ENCODE peak calls at places on chromosomes 6 and 20, in four cellular contexts. One of them, this sample, is unnamed.

GRCh38 chr6:12590901-12591300 is 125.7 kb upstream of the PHACTR1 start:
- DNase-seq in heart left ventricle: no peak
- DNase-seq in tibial nerve: no peak
- DNase-seq in right lobe of liver: no peak
- DNase-seq in this sample: no peak

GRCh38 chr6:168348186-168348585 is 28.6 kb upstream of the DACT2 start:
- DNase-seq in heart left ventricle: no peak
- DNase-seq in tibial nerve: no peak
- DNase-seq in right lobe of liver: no peak
- DNase-seq in this sample: no peak

GRCh38 chr20:63137851-63138415 is 78.0 kb downstream of the YTHDF1 start:
- DNase-seq in tibial nerve: no peak
- DNase-seq in heart left ventricle: no peak
- DNase-seq in right lobe of liver: no peak
- DNase-seq in this sample: no peak

GRCh38 chr6:26216015-26216885 is 129.0 kb downstream of the HFE start:
- DNase-seq in tibial nerve: peak
- DNase-seq in right lobe of liver: peak
- DNase-seq in heart left ventricle: peak
- DNase-seq in this sample: no peak

GRCh38 chr20:62503414-62504178 is 27.8 kb upstream of the GATA5 start:
- DNase-seq in heart left ventricle: no peak
- DNase-seq in tibial nerve: no peak
- DNase-seq in right lobe of liver: no peak
- DNase-seq in this sample: no peak

GRCh38 chr6:133286765-133287164 is 45.6 kb downstream of the EYA4 start:
- DNase-seq in heart left ventricle: no peak
- DNase-seq in tibial nerve: no peak
- DNase-seq in right lobe of liver: no peak
- DNase-seq in this sample: no peak

GRCh38 chr6:120431841-120432240 is 902.4 kb downstream of the TBC1D32 start:
- DNase-seq in right lobe of liver: no peak
- DNase-seq in heart left ventricle: no peak
- DNase-seq in tibial nerve: no peak
- DNase-seq in this sample: no peak

GRCh38 chr20:50728981-50729874 is 2.2 kb upstream of the PARD6B start:
- DNase-seq in right lobe of liver: no peak
- DNase-seq in heart left ventricle: no peak
- DNase-seq in tibial nerve: no peak
- DNase-seq in this sample: no peak

GRCh38 chr6:100998111-100998510 is 117.0 kb upstream of the ASCC3 start:
- DNase-seq in tibial nerve: no peak
- DNase-seq in right lobe of liver: no peak
- DNase-seq in heart left ventricle: no peak
- DNase-seq in this sample: no peak

GRCh38 chr6:163992701-163993100 is 578.2 kb downstream of the QKI start:
- DNase-seq in tibial nerve: no peak
- DNase-seq in heart left ventricle: no peak
- DNase-seq in right lobe of liver: no peak
- DNase-seq in this sample: no peak

GRCh38 chr6:45961125-45961524 is 54.5 kb downstream of the CLIC5 start:
- DNase-seq in heart left ventricle: no peak
- DNase-seq in right lobe of liver: no peak
- DNase-seq in tibial nerve: no peak
- DNase-seq in this sample: no peak

GRCh38 chr6:132498638-132499037 is 14.3 kb downstream of the STX7 start:
- DNase-seq in right lobe of liver: no peak
- DNase-seq in tibial nerve: no peak
- DNase-seq in heart left ventricle: no peak
- DNase-seq in this sample: no peak

GRCh38 chr20:36543187-36544133 is 2.1 kb downstream of the MYL9 start:
- DNase-seq in heart left ventricle: peak
- DNase-seq in right lobe of liver: peak
- DNase-seq in tibial nerve: peak
- DNase-seq in this sample: peak

GRCh38 chr20:36542019-36542488 is 735 bp downstream of the MYL9 start:
- DNase-seq in right lobe of liver: no peak
- DNase-seq in tibial nerve: peak
- DNase-seq in heart left ventricle: peak
- DNase-seq in this sample: no peak

GRCh38 chr20:36546111-36546736 is 4.9 kb downstream of the MYL9 start:
- DNase-seq in heart left ventricle: no peak
- DNase-seq in tibial nerve: no peak
- DNase-seq in right lobe of liver: no peak
- DNase-seq in this sample: no peak

GRCh38 chr20:36542516-36543186 is 1.3 kb downstream of the MYL9 start:
- DNase-seq in right lobe of liver: no peak
- DNase-seq in tibial nerve: no peak
- DNase-seq in heart left ventricle: no peak
- DNase-seq in this sample: no peak

DNA sequence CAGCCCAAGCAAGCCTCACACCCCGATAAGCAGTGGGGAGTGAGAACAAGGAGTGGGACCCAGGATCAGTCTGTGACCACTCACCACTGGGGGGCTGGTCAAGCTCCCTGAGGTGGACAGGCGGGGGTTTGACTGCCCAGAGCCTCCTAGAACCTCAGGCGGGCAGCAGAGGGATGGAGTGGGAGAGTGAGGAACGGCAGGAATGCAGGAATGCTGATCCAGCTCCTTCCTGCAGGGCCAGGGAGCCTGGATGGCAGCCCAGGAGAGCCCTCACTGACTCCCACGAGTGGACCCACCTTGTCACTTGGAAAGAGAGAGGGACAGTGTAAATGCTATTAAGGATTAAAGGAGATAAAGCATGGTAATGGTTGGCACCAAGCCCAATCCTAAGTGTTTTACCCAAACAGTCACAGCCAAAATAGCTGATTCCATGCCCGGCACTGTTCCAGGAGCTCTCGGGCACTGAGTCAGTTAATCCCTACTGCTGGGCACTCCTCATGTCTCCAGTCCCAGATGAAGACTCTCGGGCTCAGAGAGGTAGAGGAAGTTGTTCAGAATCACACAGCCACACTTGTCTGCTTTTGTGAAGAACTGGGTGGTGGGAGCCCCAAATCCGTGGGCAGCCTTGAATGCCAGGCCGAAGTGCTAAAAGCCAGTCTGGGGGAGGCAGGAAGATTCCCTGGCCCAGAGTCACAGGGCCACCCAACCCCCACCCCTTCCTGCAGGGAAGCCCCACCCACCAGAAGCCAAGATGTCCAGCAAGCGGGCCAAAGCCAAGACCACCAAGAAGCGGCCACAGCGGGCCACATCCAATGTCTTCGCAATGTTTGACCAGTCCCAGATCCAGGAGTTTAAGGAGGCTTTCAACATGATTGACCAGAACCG is 3.1 kb downstream of the MYL9 start:
- DNase-seq in right lobe of liver: no peak
- DNase-seq in heart left ventricle: peak
- DNase-seq in tibial nerve: no peak
- DNase-seq in this sample: no peak
- TF ChIP-seq CTCF in right lobe of liver: no peak
- TF ChIP-seq CTCF in heart left ventricle: no peak
- TF ChIP-seq CTCF in tibial nerve: peak
- TF ChIP-seq CTCF in this sample: no peak

GRCh38 chr6:31115941-31116560 is 1.5 kb downstream of the PSORS1C1 start:
- DNase-seq in heart left ventricle: no peak
- DNase-seq in tibial nerve: no peak
- DNase-seq in right lobe of liver: no peak
- DNase-seq in this sample: no peak

GRCh38 chr6:31112478-31112877 is at the start of gene C6orf15:
- DNase-seq in right lobe of liver: no peak
- DNase-seq in tibial nerve: no peak
- DNase-seq in heart left ventricle: no peak
- DNase-seq in this sample: no peak

GRCh38 chr6:31114970-31115849 is 610 bp downstream of the PSORS1C1 start:
- DNase-seq in tibial nerve: no peak
- DNase-seq in heart left ventricle: no peak
- DNase-seq in right lobe of liver: no peak
- DNase-seq in this sample: no peak

GRCh38 chr6:31113861-31114539 is 600 bp upstream of the PSORS1C1 start:
- DNase-seq in heart left ventricle: no peak
- DNase-seq in tibial nerve: no peak
- DNase-seq in right lobe of liver: no peak
- DNase-seq in this sample: no peak

DNA sequence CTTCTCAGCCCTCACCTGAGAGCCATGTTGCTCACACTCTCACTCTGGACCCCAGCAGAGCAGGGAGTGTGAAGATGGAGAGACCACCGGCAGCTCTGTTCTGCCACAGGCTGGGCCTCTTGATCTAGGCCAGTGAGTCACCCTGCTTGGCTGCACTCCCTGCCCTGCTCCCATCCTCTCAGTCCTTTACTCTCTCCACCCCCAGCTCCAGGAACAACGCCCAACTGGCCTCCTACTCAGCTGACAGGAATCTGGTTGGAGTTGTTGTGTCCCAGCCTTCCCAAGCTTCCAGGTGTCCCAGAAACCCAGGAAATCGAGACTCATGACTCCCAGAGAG is at the start of gene PSORS1C1:
- DNase-seq in tibial nerve: peak
- DNase-seq in right lobe of liver: peak
- DNase-seq in heart left ventricle: peak
- DNase-seq in this sample: peak
- H3K27ac ChIP-seq in tibial nerve: peak
- H3K27ac ChIP-seq in right lobe of liver: no peak
- H3K27ac ChIP-seq in heart left ventricle: peak
- H3K27ac ChIP-seq in this sample: peak

GRCh38 chr6:52284131-52284459 is 447 bp downstream of the MCM3 start:
- DNase-seq in right lobe of liver: peak
- DNase-seq in heart left ventricle: peak
- DNase-seq in tibial nerve: peak
- DNase-seq in this sample: no peak

GRCh38 chr6:52283111-52283510 is 1.4 kb downstream of the MCM3 start:
- DNase-seq in heart left ventricle: no peak
- DNase-seq in right lobe of liver: no peak
- DNase-seq in tibial nerve: no peak
- DNase-seq in this sample: no peak

GRCh38 chr6:52286798-52287432 is 2.4 kb upstream of the MCM3 start:
- DNase-seq in heart left ventricle: peak
- DNase-seq in tibial nerve: peak
- DNase-seq in right lobe of liver: peak
- DNase-seq in this sample: peak

GRCh38 chr6:52285174-52286068 is 879 bp upstream of the MCM3 start:
- DNase-seq in tibial nerve: no peak
- DNase-seq in right lobe of liver: no peak
- DNase-seq in heart left ventricle: no peak
- DNase-seq in this sample: no peak

DNA sequence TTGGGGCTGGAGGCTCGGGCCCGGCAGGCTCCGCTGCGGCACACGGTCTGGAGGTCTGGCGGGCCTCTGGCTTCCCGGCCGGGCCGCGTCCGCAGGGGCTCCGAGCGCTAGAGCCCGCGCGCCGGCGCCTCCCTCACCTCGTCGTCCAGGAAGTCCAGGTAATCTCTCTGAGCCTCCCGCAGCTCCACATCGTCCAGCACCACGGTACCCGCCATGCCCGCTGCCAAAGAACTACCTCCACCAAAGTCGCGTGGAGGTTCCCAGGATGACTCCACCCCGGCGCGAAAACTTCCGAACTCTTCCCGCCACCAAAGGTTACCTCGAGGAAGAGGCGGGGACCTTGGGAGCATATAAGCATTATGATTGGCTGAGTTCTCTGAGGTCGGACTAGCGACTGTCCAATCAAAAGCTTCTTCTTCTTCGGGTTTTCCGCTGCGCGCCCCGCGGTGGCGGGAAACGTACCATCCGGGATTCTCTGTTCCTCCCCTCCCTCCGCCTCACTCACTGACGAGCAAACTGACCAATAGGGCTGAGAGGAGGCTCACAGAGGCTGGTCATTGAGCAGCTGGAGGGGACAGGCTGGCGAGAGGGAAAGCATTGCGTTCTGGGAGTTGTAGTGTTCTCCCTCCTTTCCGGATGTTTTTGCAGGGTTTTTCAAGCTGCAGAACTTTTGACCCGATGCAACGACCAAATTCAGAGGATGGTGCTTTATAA is at the start of gene MCM3:
- DNase-seq in tibial nerve: peak
- DNase-seq in heart left ventricle: peak
- DNase-seq in right lobe of liver: peak
- DNase-seq in this sample: peak
- TF ChIP-seq POLR2A in tibial nerve: peak
- TF ChIP-seq POLR2A in heart left ventricle: no peak
- TF ChIP-seq POLR2A in right lobe of liver: peak
- TF ChIP-seq POLR2A in this sample: no peak

DNA sequence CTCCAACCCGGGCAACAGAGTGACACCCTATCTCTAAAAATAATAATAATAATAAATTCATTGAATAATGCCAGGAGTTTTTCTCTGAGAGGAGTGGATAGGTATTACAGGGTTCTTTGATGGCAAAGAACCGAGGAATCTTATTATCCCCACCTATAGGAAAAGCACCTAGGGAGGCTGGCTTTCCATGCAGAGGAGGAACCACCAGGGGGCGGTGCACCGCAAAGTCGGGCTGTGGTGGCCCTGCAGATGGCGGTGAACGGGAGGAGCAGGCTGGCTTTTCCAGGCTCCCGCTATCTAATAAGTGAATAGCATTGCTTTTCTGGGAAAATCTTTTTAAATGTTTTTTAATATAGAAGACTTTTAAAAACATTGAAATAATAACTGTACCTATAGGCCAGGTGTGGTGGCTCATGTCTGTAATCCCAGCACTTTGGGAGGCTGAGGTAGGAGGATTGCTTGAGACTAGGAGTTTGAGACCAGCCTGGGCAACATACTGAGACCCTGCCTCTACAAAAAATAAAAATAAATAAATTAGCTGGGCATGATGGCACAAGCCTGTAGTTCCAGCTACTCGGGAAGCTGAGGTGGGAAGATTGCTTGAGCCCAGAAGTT is 864.2 kb downstream of the KIF16B start:
- DNase-seq in right lobe of liver: peak
- DNase-seq in heart left ventricle: peak
- DNase-seq in tibial nerve: peak
- DNase-seq in this sample: no peak
- TF ChIP-seq CTCF in right lobe of liver: peak
- TF ChIP-seq CTCF in heart left ventricle: peak
- TF ChIP-seq CTCF in tibial nerve: no peak
- TF ChIP-seq CTCF in this sample: no peak

This sample was measured in gastrocnemius medialis.